ENCODE peak calls at places on chromosome 14, in seven cellular contexts. A is foreskin melanocyte; S is cardiac septum; P is progenitor cell of endocrine pancreas; K is stimulated activated CD4-positive, alpha-beta T cell treated with anti-CD3 and anti-CD28 coated beads, Interleukin-2, amount 100 ng/mL, for 48 hours; G is thoracic aorta; V is mesothelial cell of epicardium. F is an unnamed sample.

GRCh38 chr14:30291216-30291615 is 267.7 kb upstream of the G2E3 start:
- DNase-seq in S (no peak), G (no peak), A (no peak), K (no peak), P (no peak), V (no peak), F (no peak)

GRCh38 chr14:100832311-100832960 is 6.5 kb downstream of the MEG3 start:
- DNase-seq in S (no peak), G (no peak), A (no peak), P (no peak), K (no peak), V (no peak), F (peak)

GRCh38 chr14:58738876-58739275 is 101.1 kb downstream of the DACT1 start:
- DNase-seq in G (no peak), P (no peak), K (no peak), S (no peak), V (no peak), A (no peak), F (no peak)

GRCh38 chr14:59293934-59294661 is 105.6 kb downstream of the DAAM1 start:
- DNase-seq in G (no peak), K (no peak), P (no peak), A (no peak), S (no peak), V (no peak), F (peak)

GRCh38 chr14:56268039-56268438 is 149.8 kb downstream of the PELI2 start:
- DNase-seq in S (no peak), G (no peak), K (no peak), A (no peak), V (no peak), P (no peak), F (no peak)

GRCh38 chr14:24259282-24260025 is 3.5 kb downstream of the TGM1 start:
- DNase-seq in S (no peak), V (peak), K (no peak), A (no peak), G (no peak), P (no peak), F (no peak)

GRCh38 chr14:94317259-94317658 is 5.9 kb downstream of the SERPINA6 start:
- DNase-seq in A (no peak), P (no peak), V (no peak), S (no peak), G (no peak), K (no peak), F (no peak)

GRCh38 chr14:100810861-100811461 is 15.0 kb upstream of the MEG3 start:
- DNase-seq in G (no peak), S (no peak), P (no peak), K (no peak), V (no peak), A (peak), F (peak)

GRCh38 chr14:73753887-73754880 is 40.0 kb upstream of the PNMA1 start:
- DNase-seq in P (no peak), K (no peak), G (no peak), V (no peak), A (peak), S (no peak), F (peak)

GRCh38 chr14:21852061-21852664 is 178.5 kb upstream of the OR4E1 start:
- DNase-seq in S (no peak), G (no peak), V (no peak), K (peak), P (peak), A (peak), F (no peak)

GRCh38 chr14:76701981-76702380 is 59.3 kb upstream of the VASH1 start:
- DNase-seq in A (no peak), V (no peak), G (peak), K (no peak), S (no peak), P (no peak), F (no peak)

GRCh38 chr14:91419044-91419397 is 1.4 kb upstream of the CCDC88C start:
- DNase-seq in S (no peak), P (no peak), A (no peak), V (no peak), K (no peak), G (no peak), F (no peak)

GRCh38 chr14:88998027-88998426 is 173.6 kb downstream of the TTC8 start:
- DNase-seq in P (no peak), K (no peak), A (no peak), G (no peak), V (no peak), S (no peak), F (no peak)

GRCh38 chr14:24806061-24806678 is 172.2 kb upstream of the GZMB start:
- DNase-seq in A (no peak), V (peak), K (peak), S (no peak), G (no peak), P (peak), F (no peak)

GRCh38 chr14:51507556-51508511 is 143.9 kb upstream of the FRMD6 start:
- DNase-seq in V (peak), S (no peak), P (no peak), A (peak), K (no peak), G (peak), F (peak)

GRCh38 chr14:53547593-53547992 is 394.5 kb upstream of the DDHD1 start:
- DNase-seq in K (no peak), G (no peak), P (no peak), V (no peak), S (no peak), A (no peak), F (no peak)

GRCh38 chr14:54420478-54421116 is 20.6 kb downstream of the CNIH1 start:
- DNase-seq in K (no peak), P (no peak), A (peak), S (no peak), V (no peak), G (no peak), F (no peak)

GRCh38 chr14:24613747-24614146 is 4.3 kb upstream of the GZMH start:
- DNase-seq in P (no peak), K (no peak), A (no peak), G (no peak), V (no peak), S (no peak), F (no peak)

GRCh38 chr14:76946753-76947077 is 81.8 kb downstream of the IRF2BPL start:
- DNase-seq in S (no peak), V (no peak), P (no peak), A (no peak), K (no peak), G (no peak), F (no peak)

GRCh38 chr14:75519826-75520692 is 2.2 kb upstream of the BATF start:
- DNase-seq in K (no peak), V (no peak), G (no peak), A (no peak), S (no peak), P (no peak), F (no peak)

GRCh38 chr14:65501328-65501727 is 88.8 kb downstream of the FUT8 start:
- DNase-seq in K (no peak), S (no peak), G (no peak), P (no peak), V (no peak), A (no peak), F (no peak)